ENCODE peak calls at places on chromosomes 7 and 10, in five cellular contexts. A is AG04449, G is GM13977, P is GM20000, E is epithelial cell of esophagus. F is an unnamed sample.

GRCh38 chr7:129169171-129169643 is 19.2 kb upstream of the SMO start:
- DNase-seq in A (no peak), G (peak), P (peak), E (peak), F (no peak)

GRCh38 chr7:7972128-7972527 is 3.5 kb downstream of the GLCCI1 start:
- DNase-seq in A (no peak), G (no peak), P (no peak), E (no peak), F (no peak)

GRCh38 chr7:47337531-47337930 is 244.4 kb downstream of the TNS3 start:
- DNase-seq in A (no peak), G (peak), P (peak), E (peak), F (no peak)

GRCh38 chr7:146319625-146320024 is 203.0 kb downstream of the CNTNAP2 start:
- DNase-seq in A (no peak), G (no peak), P (no peak), E (no peak), F (no peak)

GRCh38 chr10:49398986-49399385 is 3.1 kb upstream of the DRGX start:
- DNase-seq in A (no peak), G (no peak), P (no peak), E (no peak), F (no peak)

GRCh38 chr10:86282664-86283465 is 83.7 kb downstream of the GRID1 start:
- DNase-seq in A (no peak), G (no peak), P (no peak), E (no peak), F (no peak)

GRCh38 chr7:131108212-131108980 is 219.3 kb upstream of the MKLN1 start:
- DNase-seq in A (no peak), G (peak), P (peak), E (no peak), F (peak)

GRCh38 chr10:36942616-36943015 is 182.8 kb upstream of the ANKRD30A start:
- DNase-seq in A (no peak), G (no peak), P (no peak), E (no peak), F (no peak)

GRCh38 chr10:77036993-77037734 is 600.4 kb downstream of the KCNMA1 start:
- DNase-seq in A (no peak), G (peak), P (peak), E (peak), F (no peak)

DNA sequence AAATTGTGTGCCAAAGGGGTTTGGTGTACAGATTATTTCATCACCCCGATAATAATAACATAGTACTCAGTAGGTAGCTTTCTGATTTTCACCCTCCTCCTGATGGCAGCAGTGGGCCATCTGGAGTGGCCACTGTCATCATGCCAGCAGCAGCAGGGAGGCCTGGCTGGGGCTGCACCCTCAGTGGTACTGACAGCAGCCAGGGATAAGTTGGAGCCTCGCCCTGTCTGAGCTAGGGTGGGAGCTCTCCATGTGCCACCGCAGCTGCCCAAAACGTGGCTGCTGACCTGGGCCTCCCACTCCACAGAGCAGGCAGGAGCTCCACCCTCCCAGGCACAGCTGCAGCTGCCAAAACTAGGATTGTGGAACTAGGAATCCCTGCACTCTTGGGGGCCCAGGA is 700.8 kb upstream of the KCND2 start:
- DNase-seq in A (no peak), G (no peak), P (no peak), E (no peak), F (no peak)
- TF ChIP-seq CTCF in A (no peak), G (no peak), P (no peak), E (no peak), F (no peak)

GRCh38 chr10:119602241-119603095 is 5.7 kb upstream of the TIAL1 start:
- DNase-seq in A (no peak), G (peak), P (peak), E (peak), F (peak)
- TF ChIP-seq CTCF in A (peak), G (peak), P (peak), E (peak), F (peak)

GRCh38 chr10:130128922-130129321 is 7.3 kb upstream of the GLRX3 start:
- DNase-seq in A (no peak), G (no peak), P (no peak), E (no peak), F (no peak)

GRCh38 chr10:130127612-130128607 is 8.3 kb upstream of the GLRX3 start:
- DNase-seq in A (no peak), G (peak), P (peak), E (peak), F (peak)
- TF ChIP-seq CTCF in A (peak), G (peak), P (peak), E (peak), F (peak)

DNA sequence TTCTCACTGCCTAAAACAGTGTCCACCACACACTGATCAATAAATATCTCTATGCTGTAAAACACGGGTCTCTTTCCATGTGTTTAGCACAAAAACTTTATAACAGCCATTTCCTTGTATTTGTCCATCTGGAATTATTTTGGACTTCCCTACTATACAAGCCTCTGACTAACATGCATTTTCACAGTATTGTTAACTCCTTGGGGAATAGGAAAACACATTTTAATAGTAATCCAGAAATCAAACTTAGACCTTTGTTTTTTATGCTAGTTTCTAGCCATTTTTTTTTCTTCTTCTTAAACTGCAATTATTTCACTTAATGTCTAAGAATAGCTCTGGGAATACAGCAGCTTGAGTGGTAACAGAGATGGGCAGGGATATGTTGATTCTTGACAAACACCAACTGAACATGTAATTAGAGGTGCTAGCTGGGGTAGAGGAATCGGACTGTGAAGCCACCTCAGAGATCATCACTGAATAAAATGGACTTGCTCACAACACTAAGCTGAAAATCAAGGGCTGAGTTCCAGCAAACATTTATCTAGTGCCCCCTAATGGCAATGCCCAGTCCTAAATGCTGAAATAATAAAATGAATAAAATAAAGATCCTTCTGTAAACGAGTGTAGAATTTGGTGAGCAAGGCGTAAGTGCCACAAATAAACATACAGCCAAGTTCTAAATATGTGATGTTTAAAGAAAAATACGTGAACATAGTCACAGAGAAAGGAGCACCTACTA is 593.1 kb downstream of the SORCS1 start:
- DNase-seq in A (no peak), G (peak), P (peak), E (peak), F (peak)
- TF ChIP-seq CTCF in A (peak), G (peak), P (no peak), E (peak), F (peak)

GRCh38 chr10:47062801-47063200 is 151.6 kb downstream of the PTPN20 start:
- DNase-seq in A (no peak), G (no peak), P (no peak), E (no peak), F (no peak)
- TF ChIP-seq CTCF in A (peak), G (no peak), P (no peak), E (peak), F (peak)

GRCh38 chr10:89798092-89798491 is 96.7 kb downstream of the KIF20B start:
- DNase-seq in A (no peak), G (no peak), P (no peak), E (no peak), F (no peak)
- TF ChIP-seq CTCF in A (no peak), G (no peak), P (no peak), E (no peak), F (no peak)

GRCh38 chr7:133690740-133691139 is 436.4 kb upstream of the LRGUK start:
- DNase-seq in A (no peak), G (no peak), P (no peak), E (no peak), F (no peak)

GRCh38 chr7:133695976-133696531 is 431.1 kb upstream of the LRGUK start:
- DNase-seq in A (no peak), G (no peak), P (no peak), E (no peak), F (no peak)

GRCh38 chr7:133688483-133689239 is 435.8 kb downstream of the EXOC4 start:
- DNase-seq in A (peak), G (no peak), P (no peak), E (peak), F (peak)

GRCh38 chr7:133693281-133693680 is 433.9 kb upstream of the LRGUK start:
- DNase-seq in A (no peak), G (no peak), P (no peak), E (no peak), F (no peak)

GRCh38 chr7:133691727-133692450 is 435.3 kb upstream of the LRGUK start:
- DNase-seq in A (no peak), G (no peak), P (no peak), E (no peak), F (no peak)
- TF ChIP-seq CTCF in A (no peak), G (no peak), P (no peak), E (no peak), F (no peak)

GRCh38 chr7:94149776-94150545 is 145.8 kb upstream of the BET1 start:
- DNase-seq in A (no peak), G (no peak), P (no peak), E (no peak), F (peak)

GRCh38 chr7:94154182-94154581 is 150.0 kb upstream of the BET1 start:
- DNase-seq in A (no peak), G (no peak), P (no peak), E (no peak), F (no peak)

GRCh38 chr7:94154858-94155257 is 150.7 kb upstream of the BET1 start:
- DNase-seq in A (no peak), G (no peak), P (no peak), E (peak), F (no peak)
- TF ChIP-seq CTCF in A (no peak), G (peak), P (no peak), E (no peak), F (no peak)

DNA sequence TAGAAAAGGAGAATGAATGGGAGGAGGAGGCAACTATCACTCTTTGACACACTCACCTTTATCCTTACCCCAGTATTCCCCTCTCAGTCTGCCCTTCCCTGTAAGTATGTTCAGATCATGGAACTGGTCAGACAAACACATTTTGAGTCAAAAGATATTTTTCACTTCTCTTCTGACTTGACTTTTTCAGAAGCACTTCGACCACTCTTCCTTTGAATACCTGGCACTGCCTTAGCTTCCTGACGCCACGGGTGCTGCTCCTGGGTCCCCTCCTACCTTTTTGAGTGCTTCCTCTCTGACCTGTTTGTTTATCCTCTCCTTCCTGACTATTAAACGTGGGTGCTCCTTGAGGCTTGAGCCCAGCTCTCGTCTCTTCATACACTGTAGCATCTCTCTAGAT is 19.8 kb upstream of the C10orf67 start:
- DNase-seq in A (no peak), G (no peak), P (no peak), E (no peak), F (no peak)
- TF ChIP-seq CTCF in A (no peak), G (no peak), P (no peak), E (no peak), F (no peak)

GRCh38 chr7:51251292-51251691 is 65.3 kb downstream of the COBL start:
- DNase-seq in A (no peak), G (no peak), P (no peak), E (no peak), F (no peak)

GRCh38 chr7:51255536-51256243 is 60.9 kb downstream of the COBL start:
- DNase-seq in A (no peak), G (no peak), P (no peak), E (peak), F (no peak)

GRCh38 chr7:51255050-51255449 is 61.6 kb downstream of the COBL start:
- DNase-seq in A (no peak), G (no peak), P (no peak), E (no peak), F (no peak)

GRCh38 chr7:51250517-51250916 is 66.1 kb downstream of the COBL start:
- DNase-seq in A (no peak), G (no peak), P (no peak), E (no peak), F (no peak)

DNA sequence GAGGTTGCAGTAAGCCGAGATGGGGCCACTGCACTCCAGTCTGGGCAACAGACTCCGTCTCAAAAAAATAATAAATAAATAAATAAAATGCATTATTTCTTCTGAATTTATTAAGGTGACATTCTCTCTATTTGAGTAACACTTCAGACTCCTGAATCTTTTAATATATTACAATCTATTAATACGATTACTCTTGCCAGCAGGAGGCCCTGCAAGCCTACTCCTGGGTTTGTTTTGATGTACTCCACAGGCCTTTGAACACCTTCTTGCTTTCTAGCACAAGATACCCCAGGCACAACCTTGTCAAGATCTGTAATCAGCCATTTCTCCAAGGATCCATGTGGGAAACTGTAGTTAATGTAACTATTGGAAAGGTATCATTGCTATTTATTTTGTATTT is 63.5 kb downstream of the COBL start:
- DNase-seq in A (no peak), G (no peak), P (no peak), E (no peak), F (no peak)
- TF ChIP-seq CTCF in A (no peak), G (no peak), P (no peak), E (peak), F (no peak)